ENCODE peak calls at places on chromosomes 11 and 22, in four cellular contexts. F is IMR-90, Z is fibroblast of mammary gland, S is lower lobe of right lung. A is an unnamed sample.

GRCh38 chr11:133679896-133680295 is 147.6 kb upstream of the OPCML start:
- DNase-seq in F (no peak), S (no peak), Z (no peak), A (no peak)

GRCh38 chr11:11022126-11022730 is 164.4 kb upstream of the ZBED5 start:
- DNase-seq in F (peak), S (no peak), Z (peak), A (no peak)

GRCh38 chr22:29642694-29643093 is 39.3 kb downstream of the NF2 start:
- DNase-seq in Z (no peak), F (no peak), S (no peak), A (no peak)

GRCh38 chr11:19697721-19698121 is 14.9 kb upstream of the NAV2 start:
- DNase-seq in S (no peak), F (no peak), Z (no peak), A (no peak)

GRCh38 chr11:99505319-99505718 is 484.6 kb downstream of the CNTN5 start:
- DNase-seq in F (peak), Z (peak), S (no peak), A (no peak)

GRCh38 chr11:36115378-36115801 is 171.5 kb downstream of the LDLRAD3 start:
- DNase-seq in S (no peak), F (no peak), Z (no peak), A (no peak)

GRCh38 chr11:104620991-104621390 is 277.3 kb downstream of the CASP12 start:
- DNase-seq in Z (no peak), F (no peak), S (no peak), A (no peak)

GRCh38 chr22:49367016-49367697 is 460.5 kb downstream of the BRD1 start:
- DNase-seq in F (no peak), S (no peak), Z (no peak), A (no peak)

GRCh38 chr11:30876656-30877371 is 290.7 kb upstream of the MPPED2 start:
- DNase-seq in Z (no peak), S (no peak), F (no peak), A (no peak)

GRCh38 chr11:102771351-102771750 is 9.1 kb downstream of the MMP10 start:
- DNase-seq in F (peak), Z (peak), S (no peak), A (no peak)

DNA sequence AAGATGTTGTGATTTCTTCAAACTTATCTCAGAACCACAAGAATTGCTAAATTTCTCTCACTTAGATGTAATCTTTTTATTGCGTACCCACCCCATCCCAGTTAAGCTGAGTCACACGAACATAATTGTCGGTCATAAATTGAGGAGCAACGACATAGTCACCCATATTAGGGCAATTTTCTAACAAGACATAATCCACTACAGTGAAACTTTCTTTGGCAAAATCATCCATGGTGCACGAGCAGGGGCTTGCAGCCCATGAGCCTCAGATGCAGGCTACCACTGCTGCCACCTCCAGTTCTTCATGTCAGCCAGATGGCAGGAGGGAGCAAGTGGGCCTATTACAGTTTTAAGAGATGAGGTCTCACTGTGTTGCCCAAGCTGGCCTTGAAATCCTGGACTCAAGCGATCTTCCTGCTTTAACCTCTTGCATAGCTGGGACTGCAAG is 70.3 kb upstream of the GRK2 start:
- DNase-seq in Z (peak), S (no peak), F (peak), A (peak)
- TF ChIP-seq CTCF in Z (no peak), S (no peak), F (no peak), A (peak)

GRCh38 chr11:123188508-123189165 is 6.4 kb downstream of the CLMP start:
- DNase-seq in Z (peak), S (no peak), F (peak), A (no peak)
- H3K4me3 ChIP-seq in Z (peak), S (no peak), F (peak), A (no peak)

DNA sequence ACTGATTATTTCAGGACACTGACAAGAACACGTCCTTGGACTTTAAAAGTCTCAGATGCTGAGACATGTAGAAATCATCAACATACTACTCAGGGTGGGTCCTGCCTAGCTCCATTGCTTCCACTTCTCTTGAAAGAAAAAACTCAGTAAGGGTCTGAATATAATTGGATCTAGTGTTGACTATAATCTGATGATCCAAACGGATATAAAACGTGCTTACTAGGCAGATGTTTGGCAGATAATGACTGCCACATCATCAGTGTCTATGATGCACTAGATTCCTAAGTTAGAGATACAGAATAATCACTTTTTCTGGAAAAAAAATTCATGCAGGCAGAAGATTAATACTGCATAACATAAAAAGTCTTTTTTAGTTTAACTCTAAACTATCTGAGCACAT is 21.6 kb downstream of the GUCY1A2 start:
- DNase-seq in F (no peak), Z (peak), S (no peak), A (no peak)
- TF ChIP-seq CTCF in F (no peak), Z (no peak), S (no peak), A (no peak)

GRCh38 chr11:2139691-2140337 is 625 bp upstream of the IGF2 start:
- DNase-seq in F (no peak), Z (no peak), S (no peak), A (no peak)

GRCh38 chr11:2138436-2139117 is 612 bp downstream of the IGF2 start:
- DNase-seq in F (no peak), Z (no peak), S (no peak), A (no peak)

GRCh38 chr11:2138075-2138435 is 1.1 kb downstream of the IGF2 start:
- DNase-seq in S (peak), Z (no peak), F (no peak), A (no peak)

GRCh38 chr11:2140411-2141400 is 1.5 kb upstream of the IGF2 start:
- DNase-seq in S (peak), F (no peak), Z (no peak), A (no peak)

GRCh38 chr11:2139118-2139490 is at the start of gene IGF2:
- DNase-seq in Z (no peak), F (no peak), S (no peak), A (no peak)
- H3K4me3 ChIP-seq in Z (no peak), F (peak), S (peak), A (no peak)

DNA sequence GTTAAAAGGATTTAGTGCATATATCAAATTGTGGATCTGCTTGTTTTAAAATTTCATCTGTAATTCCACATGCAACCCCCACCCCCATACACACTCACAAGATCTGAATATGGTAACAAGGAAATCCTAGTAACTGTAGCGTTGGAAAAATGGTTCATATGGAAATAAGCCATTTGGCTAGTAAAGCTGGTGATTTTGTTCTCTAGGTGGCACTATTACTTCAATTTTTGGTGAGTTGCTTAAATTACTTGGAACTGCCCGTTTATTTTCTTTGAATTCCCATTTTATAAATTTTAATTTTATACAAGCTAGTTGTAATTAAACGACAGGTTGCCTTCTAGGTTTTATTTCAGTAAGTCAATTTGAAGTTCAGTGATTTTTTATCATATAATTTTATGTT is 5.3 kb downstream of the BDNF start:
- DNase-seq in F (no peak), Z (peak), S (no peak), A (no peak)
- TF ChIP-seq CTCF in F (peak), Z (peak), S (no peak), A (no peak)

DNA sequence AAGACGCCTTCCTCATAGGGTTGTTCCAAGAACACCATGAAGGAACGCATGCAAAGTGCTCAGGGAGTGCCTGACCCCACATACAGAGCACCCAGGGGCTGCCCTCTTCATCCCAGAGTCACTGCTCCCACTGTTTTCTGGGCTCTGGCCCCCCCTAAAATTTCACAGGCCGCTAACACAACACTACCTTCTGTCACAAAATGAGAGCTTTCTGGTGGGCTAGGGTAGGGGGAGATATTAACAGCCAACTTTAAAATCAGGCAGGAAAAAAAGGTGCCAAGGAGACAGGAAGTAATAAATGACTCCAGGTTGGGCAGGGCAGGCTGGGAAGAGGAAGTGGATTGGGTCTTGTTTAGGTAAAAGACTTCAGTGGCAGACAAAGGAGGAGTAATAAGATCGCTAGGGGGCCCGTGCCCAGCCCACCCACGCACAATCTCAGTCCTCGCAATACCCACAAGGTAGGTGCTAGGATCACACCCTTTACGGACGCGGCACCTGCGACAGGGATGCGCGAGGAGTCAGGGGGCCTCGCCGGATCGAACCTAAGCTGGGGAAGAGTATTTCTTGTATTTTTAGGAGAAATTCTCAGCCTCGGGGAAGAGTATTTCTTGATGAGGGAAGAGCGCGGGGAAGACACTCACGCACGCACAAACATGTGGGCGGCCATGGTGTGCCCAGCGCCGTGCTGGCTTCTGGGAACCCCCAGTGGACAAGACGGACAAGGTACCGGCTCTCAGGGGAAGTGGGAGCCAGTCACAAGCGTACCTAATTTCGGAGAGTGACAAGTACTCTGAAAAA is 911 bp upstream of the FAM118A start:
- DNase-seq in Z (no peak), F (no peak), S (no peak), A (no peak)
- H3K4me3 ChIP-seq in Z (peak), F (peak), S (peak), A (peak)

DNA sequence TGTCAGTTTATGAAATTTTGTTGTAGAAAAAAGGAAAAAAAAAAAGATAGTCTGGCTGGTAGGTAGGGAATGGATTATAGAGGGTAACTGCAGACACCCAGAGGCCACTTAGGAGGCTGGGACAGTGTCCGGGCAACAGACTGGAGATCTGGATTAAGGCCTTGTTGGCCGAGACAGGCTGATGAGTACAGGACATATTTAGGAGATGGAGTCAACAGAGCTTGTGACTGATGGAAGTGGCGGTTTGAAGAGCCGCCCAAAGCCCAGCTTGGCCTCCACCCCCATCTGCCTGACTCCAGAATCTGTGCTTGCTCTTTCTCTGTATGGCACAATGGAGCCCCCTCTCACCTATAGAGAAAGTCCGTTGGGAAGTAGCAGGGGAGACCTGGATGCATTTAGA is 7.6 kb downstream of the PLEKHB1 start:
- DNase-seq in F (no peak), Z (no peak), S (no peak), A (no peak)
- TF ChIP-seq CTCF in F (no peak), Z (no peak), S (no peak), A (no peak)

A was measured in WERI-Rb-1.